ENCODE peak calls at places on chromosomes 13 and 19, in six cellular contexts. L, W, A, V, M and C are unnamed samples.

GRCh38 chr19:9597027-9597426 is 12.7 kb upstream of the ZNF121 start:
- DNase-seq in A (peak), L (peak), M (no peak), W (no peak), V (no peak), C (no peak)

GRCh38 chr13:73715910-73716257 is 418.3 kb downstream of the KLF12 start:
- DNase-seq in W (no peak), A (no peak), L (no peak), V (peak), M (no peak), C (no peak)

GRCh38 chr19:49808762-49809154 is 4.3 kb downstream of the FUZ start:
- DNase-seq in M (peak), V (peak), A (peak), W (peak), L (peak), C (peak)

GRCh38 chr19:46475976-46476375 is 4.6 kb upstream of the PNMA8A start:
- DNase-seq in M (no peak), A (peak), L (no peak), V (no peak), W (no peak), C (no peak)

GRCh38 chr13:45436332-45436731 is 18.2 kb upstream of the SLC25A30 start:
- DNase-seq in A (no peak), M (no peak), W (no peak), L (no peak), V (no peak), C (no peak)

GRCh38 chr13:33937373-33938087 is 119.6 kb downstream of the RFC3 start:
- DNase-seq in L (no peak), V (no peak), M (no peak), A (no peak), W (no peak), C (no peak)

GRCh38 chr13:29613101-29613500 is 17.6 kb upstream of the SLC7A1 start:
- DNase-seq in L (no peak), M (no peak), V (no peak), W (no peak), A (no peak), C (no peak)

GRCh38 chr19:18123819-18124218 is 26.2 kb downstream of the MAST3 start:
- DNase-seq in M (no peak), W (no peak), A (no peak), L (no peak), V (no peak), C (no peak)

GRCh38 chr19:33125929-33126388 is 6.0 kb upstream of the WDR88 start:
- DNase-seq in M (peak), L (peak), W (peak), V (peak), A (peak), C (peak)

GRCh38 chr19:45156751-45157150 is 4.0 kb downstream of the NKPD1 start:
- DNase-seq in A (no peak), M (no peak), L (no peak), W (no peak), V (no peak), C (no peak)